ENCODE peak calls at places on chromosomes 4 and X, in seven cellular contexts. One of them, this sample, is unnamed.

GRCh38 chrX:30910124-30910860 is 21.2 kb upstream of the TAB3 start:
- DNase-seq in GM23338: no peak
- DNase-seq in tibial nerve: no peak
- DNase-seq in heart left ventricle: no peak
- DNase-seq in Calu3: no peak
- DNase-seq in activated CD8-positive, alpha-beta T cell treated with anti-CD3 and anti-CD28 coated beads for 36 hours: peak
- DNase-seq in fibroblast of lung: peak
- DNase-seq in this sample: no peak

GRCh38 chrX:64152857-64153256 is 52.7 kb downstream of the AMER1 start:
- DNase-seq in tibial nerve: no peak
- DNase-seq in fibroblast of lung: no peak
- DNase-seq in GM23338: peak
- DNase-seq in heart left ventricle: no peak
- DNase-seq in Calu3: no peak
- DNase-seq in activated CD8-positive, alpha-beta T cell treated with anti-CD3 and anti-CD28 coated beads for 36 hours: no peak
- DNase-seq in this sample: no peak

GRCh38 chrX:11437642-11438379 is 144.6 kb downstream of the AMELX start:
- DNase-seq in Calu3: peak
- DNase-seq in tibial nerve: no peak
- DNase-seq in heart left ventricle: peak
- DNase-seq in activated CD8-positive, alpha-beta T cell treated with anti-CD3 and anti-CD28 coated beads for 36 hours: no peak
- DNase-seq in GM23338: no peak
- DNase-seq in fibroblast of lung: peak
- DNase-seq in this sample: no peak

GRCh38 chrX:24285082-24285481 is 28.8 kb downstream of the SUPT20HL2 start:
- DNase-seq in heart left ventricle: no peak
- DNase-seq in tibial nerve: no peak
- DNase-seq in activated CD8-positive, alpha-beta T cell treated with anti-CD3 and anti-CD28 coated beads for 36 hours: no peak
- DNase-seq in fibroblast of lung: no peak
- DNase-seq in Calu3: no peak
- DNase-seq in GM23338: no peak
- DNase-seq in this sample: no peak

GRCh38 chr4:128242601-128243000 is 45.0 kb downstream of the PGRMC2 start:
- DNase-seq in activated CD8-positive, alpha-beta T cell treated with anti-CD3 and anti-CD28 coated beads for 36 hours: no peak
- DNase-seq in tibial nerve: no peak
- DNase-seq in GM23338: no peak
- DNase-seq in heart left ventricle: no peak
- DNase-seq in fibroblast of lung: no peak
- DNase-seq in Calu3: no peak
- DNase-seq in this sample: no peak

GRCh38 chr4:152100378-152101201 is 339.8 kb upstream of the GATB start:
- DNase-seq in tibial nerve: no peak
- DNase-seq in GM23338: no peak
- DNase-seq in activated CD8-positive, alpha-beta T cell treated with anti-CD3 and anti-CD28 coated beads for 36 hours: peak
- DNase-seq in Calu3: no peak
- DNase-seq in fibroblast of lung: no peak
- DNase-seq in heart left ventricle: no peak
- DNase-seq in this sample: no peak

GRCh38 chr4:31557444-31557843 is 837.3 kb downstream of the PCDH7 start:
- DNase-seq in heart left ventricle: no peak
- DNase-seq in fibroblast of lung: peak
- DNase-seq in activated CD8-positive, alpha-beta T cell treated with anti-CD3 and anti-CD28 coated beads for 36 hours: no peak
- DNase-seq in Calu3: no peak
- DNase-seq in GM23338: no peak
- DNase-seq in tibial nerve: no peak
- DNase-seq in this sample: no peak

GRCh38 chr4:151276787-151277557 is at the start of gene PRSS48:
- DNase-seq in Calu3: peak
- DNase-seq in GM23338: peak
- DNase-seq in heart left ventricle: peak
- DNase-seq in activated CD8-positive, alpha-beta T cell treated with anti-CD3 and anti-CD28 coated beads for 36 hours: peak
- DNase-seq in fibroblast of lung: peak
- DNase-seq in tibial nerve: peak
- DNase-seq in this sample: peak

GRCh38 chrX:15723887-15724517 is 14.1 kb upstream of the CA5B start:
- DNase-seq in GM23338: no peak
- DNase-seq in heart left ventricle: no peak
- DNase-seq in activated CD8-positive, alpha-beta T cell treated with anti-CD3 and anti-CD28 coated beads for 36 hours: no peak
- DNase-seq in fibroblast of lung: no peak
- DNase-seq in tibial nerve: no peak
- DNase-seq in Calu3: no peak
- DNase-seq in this sample: no peak

GRCh38 chr4:188254211-188254610 is 115.0 kb downstream of the TRIML1 start:
- DNase-seq in tibial nerve: no peak
- DNase-seq in activated CD8-positive, alpha-beta T cell treated with anti-CD3 and anti-CD28 coated beads for 36 hours: no peak
- DNase-seq in Calu3: no peak
- DNase-seq in GM23338: no peak
- DNase-seq in fibroblast of lung: no peak
- DNase-seq in heart left ventricle: no peak
- DNase-seq in this sample: no peak

GRCh38 chrX:123731258-123731986 is 1.4 kb downstream of the THOC2 start:
- DNase-seq in activated CD8-positive, alpha-beta T cell treated with anti-CD3 and anti-CD28 coated beads for 36 hours: peak
- DNase-seq in fibroblast of lung: peak
- DNase-seq in Calu3: no peak
- DNase-seq in GM23338: peak
- DNase-seq in tibial nerve: no peak
- DNase-seq in heart left ventricle: no peak
- DNase-seq in this sample: no peak

GRCh38 chrX:93874554-93874953 is 200.5 kb downstream of the FAM133A start:
- DNase-seq in heart left ventricle: no peak
- DNase-seq in fibroblast of lung: no peak
- DNase-seq in GM23338: peak
- DNase-seq in tibial nerve: peak
- DNase-seq in activated CD8-positive, alpha-beta T cell treated with anti-CD3 and anti-CD28 coated beads for 36 hours: no peak
- DNase-seq in Calu3: peak
- DNase-seq in this sample: no peak

GRCh38 chr4:105536601-105537000 is 15.8 kb upstream of the ARHGEF38 start:
- DNase-seq in tibial nerve: no peak
- DNase-seq in activated CD8-positive, alpha-beta T cell treated with anti-CD3 and anti-CD28 coated beads for 36 hours: no peak
- DNase-seq in heart left ventricle: no peak
- DNase-seq in GM23338: no peak
- DNase-seq in Calu3: no peak
- DNase-seq in fibroblast of lung: no peak
- DNase-seq in this sample: no peak

GRCh38 chr4:1727117-1728031 is 6.1 kb downstream of the TACC3 start:
- DNase-seq in Calu3: peak
- DNase-seq in heart left ventricle: peak
- DNase-seq in tibial nerve: peak
- DNase-seq in fibroblast of lung: peak
- DNase-seq in activated CD8-positive, alpha-beta T cell treated with anti-CD3 and anti-CD28 coated beads for 36 hours: no peak
- DNase-seq in GM23338: no peak
- DNase-seq in this sample: no peak

GRCh38 chrX:134908235-134908834 is 82.5 kb upstream of the SMIM10 start:
- DNase-seq in Calu3: no peak
- DNase-seq in GM23338: no peak
- DNase-seq in tibial nerve: no peak
- DNase-seq in fibroblast of lung: peak
- DNase-seq in heart left ventricle: no peak
- DNase-seq in activated CD8-positive, alpha-beta T cell treated with anti-CD3 and anti-CD28 coated beads for 36 hours: peak
- DNase-seq in this sample: peak

GRCh38 chrX:40746536-40746935 is 11.2 kb upstream of the MED14 start:
- DNase-seq in GM23338: no peak
- DNase-seq in tibial nerve: no peak
- DNase-seq in heart left ventricle: no peak
- DNase-seq in activated CD8-positive, alpha-beta T cell treated with anti-CD3 and anti-CD28 coated beads for 36 hours: no peak
- DNase-seq in fibroblast of lung: no peak
- DNase-seq in Calu3: no peak
- DNase-seq in this sample: no peak

GRCh38 chrX:71938371-71938770 is 27.7 kb downstream of the NHSL2 start:
- DNase-seq in GM23338: no peak
- DNase-seq in heart left ventricle: no peak
- DNase-seq in Calu3: no peak
- DNase-seq in fibroblast of lung: no peak
- DNase-seq in activated CD8-positive, alpha-beta T cell treated with anti-CD3 and anti-CD28 coated beads for 36 hours: no peak
- DNase-seq in tibial nerve: no peak
- DNase-seq in this sample: no peak

GRCh38 chr4:138576684-138577083 is 334.5 kb upstream of the SLC7A11 start:
- DNase-seq in GM23338: peak
- DNase-seq in activated CD8-positive, alpha-beta T cell treated with anti-CD3 and anti-CD28 coated beads for 36 hours: no peak
- DNase-seq in tibial nerve: no peak
- DNase-seq in Calu3: peak
- DNase-seq in fibroblast of lung: peak
- DNase-seq in heart left ventricle: no peak
- DNase-seq in this sample: no peak

GRCh38 chr4:62053974-62054373 is 853.8 kb downstream of the ADGRL3 start:
- DNase-seq in Calu3: no peak
- DNase-seq in fibroblast of lung: no peak
- DNase-seq in GM23338: no peak
- DNase-seq in activated CD8-positive, alpha-beta T cell treated with anti-CD3 and anti-CD28 coated beads for 36 hours: no peak
- DNase-seq in heart left ventricle: no peak
- DNase-seq in tibial nerve: no peak
- DNase-seq in this sample: no peak

GRCh38 chrX:53883196-53883595 is 161.1 kb downstream of the PHF8 start:
- DNase-seq in tibial nerve: no peak
- DNase-seq in heart left ventricle: no peak
- DNase-seq in fibroblast of lung: no peak
- DNase-seq in GM23338: no peak
- DNase-seq in Calu3: no peak
- DNase-seq in activated CD8-positive, alpha-beta T cell treated with anti-CD3 and anti-CD28 coated beads for 36 hours: no peak
- DNase-seq in this sample: no peak

GRCh38 chr4:16897991-16898827 is at the start of gene LDB2:
- DNase-seq in activated CD8-positive, alpha-beta T cell treated with anti-CD3 and anti-CD28 coated beads for 36 hours: no peak
- DNase-seq in GM23338: peak
- DNase-seq in fibroblast of lung: peak
- DNase-seq in tibial nerve: peak
- DNase-seq in heart left ventricle: peak
- DNase-seq in Calu3: no peak
- DNase-seq in this sample: no peak

GRCh38 chrX:16429391-16429790 is 220.6 kb upstream of the S100G start:
- DNase-seq in fibroblast of lung: peak
- DNase-seq in tibial nerve: no peak
- DNase-seq in Calu3: no peak
- DNase-seq in activated CD8-positive, alpha-beta T cell treated with anti-CD3 and anti-CD28 coated beads for 36 hours: no peak
- DNase-seq in heart left ventricle: no peak
- DNase-seq in GM23338: no peak
- DNase-seq in this sample: no peak

GRCh38 chrX:10619311-10620015 is 922 bp downstream of the MID1 start:
- DNase-seq in activated CD8-positive, alpha-beta T cell treated with anti-CD3 and anti-CD28 coated beads for 36 hours: no peak
- DNase-seq in tibial nerve: no peak
- DNase-seq in GM23338: no peak
- DNase-seq in fibroblast of lung: no peak
- DNase-seq in Calu3: no peak
- DNase-seq in heart left ventricle: no peak
- DNase-seq in this sample: peak

GRCh38 chrX:84469226-84469625 is 33.0 kb downstream of the HDX start:
- DNase-seq in fibroblast of lung: peak
- DNase-seq in tibial nerve: no peak
- DNase-seq in heart left ventricle: no peak
- DNase-seq in Calu3: no peak
- DNase-seq in GM23338: no peak
- DNase-seq in activated CD8-positive, alpha-beta T cell treated with anti-CD3 and anti-CD28 coated beads for 36 hours: no peak
- DNase-seq in this sample: no peak

GRCh38 chrX:74422576-74423288 is 1.4 kb downstream of the SLC16A2 start:
- DNase-seq in activated CD8-positive, alpha-beta T cell treated with anti-CD3 and anti-CD28 coated beads for 36 hours: peak
- DNase-seq in fibroblast of lung: peak
- DNase-seq in heart left ventricle: peak
- DNase-seq in Calu3: peak
- DNase-seq in tibial nerve: no peak
- DNase-seq in GM23338: peak
- DNase-seq in this sample: peak

GRCh38 chr4:74111576-74111975 is 12.6 kb upstream of the CXCL2 start:
- DNase-seq in tibial nerve: no peak
- DNase-seq in heart left ventricle: no peak
- DNase-seq in fibroblast of lung: no peak
- DNase-seq in GM23338: no peak
- DNase-seq in Calu3: no peak
- DNase-seq in activated CD8-positive, alpha-beta T cell treated with anti-CD3 and anti-CD28 coated beads for 36 hours: no peak
- DNase-seq in this sample: no peak

GRCh38 chr4:136768925-136769275 is 763.4 kb downstream of the PCDH18 start:
- DNase-seq in activated CD8-positive, alpha-beta T cell treated with anti-CD3 and anti-CD28 coated beads for 36 hours: no peak
- DNase-seq in fibroblast of lung: no peak
- DNase-seq in heart left ventricle: no peak
- DNase-seq in Calu3: no peak
- DNase-seq in GM23338: no peak
- DNase-seq in tibial nerve: no peak
- DNase-seq in this sample: no peak

GRCh38 chr4:111362891-111363290 is 740.0 kb upstream of the PITX2 start:
- DNase-seq in fibroblast of lung: peak
- DNase-seq in Calu3: no peak
- DNase-seq in tibial nerve: peak
- DNase-seq in activated CD8-positive, alpha-beta T cell treated with anti-CD3 and anti-CD28 coated beads for 36 hours: no peak
- DNase-seq in GM23338: no peak
- DNase-seq in heart left ventricle: peak
- DNase-seq in this sample: no peak

GRCh38 chrX:7242613-7243012 is 94.7 kb upstream of the PUDP start:
- DNase-seq in GM23338: no peak
- DNase-seq in Calu3: no peak
- DNase-seq in fibroblast of lung: no peak
- DNase-seq in heart left ventricle: no peak
- DNase-seq in tibial nerve: no peak
- DNase-seq in activated CD8-positive, alpha-beta T cell treated with anti-CD3 and anti-CD28 coated beads for 36 hours: no peak
- DNase-seq in this sample: peak

DNA sequence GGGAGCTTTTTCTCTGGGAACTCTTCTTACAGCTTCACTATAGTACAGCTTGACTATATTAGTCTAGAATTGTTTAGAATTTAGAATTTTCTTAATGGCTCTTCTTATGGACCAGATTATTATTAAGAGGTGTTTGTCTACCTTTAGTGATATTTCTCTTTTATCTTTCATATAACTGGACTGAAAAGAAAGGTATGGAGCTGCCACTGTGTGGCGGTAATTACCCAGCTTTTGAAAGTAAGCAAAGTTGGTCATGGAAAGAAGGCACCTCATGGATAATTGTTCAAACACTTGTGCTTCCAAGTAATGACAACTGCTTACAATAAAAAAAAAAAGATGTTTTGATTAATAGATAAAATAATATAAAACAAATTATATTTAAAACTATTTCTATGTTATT is 1112.5 kb downstream of the TECRL start:
- DNase-seq in tibial nerve: no peak
- DNase-seq in heart left ventricle: no peak
- DNase-seq in GM23338: peak
- DNase-seq in fibroblast of lung: no peak
- DNase-seq in Calu3: no peak
- DNase-seq in activated CD8-positive, alpha-beta T cell treated with anti-CD3 and anti-CD28 coated beads for 36 hours: no peak
- DNase-seq in this sample: no peak
- TF ChIP-seq CTCF in tibial nerve: no peak
- TF ChIP-seq CTCF in heart left ventricle: no peak
- TF ChIP-seq CTCF in GM23338: peak
- TF ChIP-seq CTCF in fibroblast of lung: no peak
- TF ChIP-seq CTCF in Calu3: no peak
- TF ChIP-seq CTCF in activated CD8-positive, alpha-beta T cell treated with anti-CD3 and anti-CD28 coated beads for 36 hours: no peak
- TF ChIP-seq CTCF in this sample: no peak

GRCh38 chr4:76894537-76894936 is 3.4 kb downstream of the SOWAHB start:
- DNase-seq in heart left ventricle: no peak
- DNase-seq in Calu3: no peak
- DNase-seq in activated CD8-positive, alpha-beta T cell treated with anti-CD3 and anti-CD28 coated beads for 36 hours: no peak
- DNase-seq in GM23338: no peak
- DNase-seq in fibroblast of lung: no peak
- DNase-seq in tibial nerve: no peak
- DNase-seq in this sample: peak
- TF ChIP-seq CTCF in heart left ventricle: no peak
- TF ChIP-seq CTCF in Calu3: no peak
- TF ChIP-seq CTCF in activated CD8-positive, alpha-beta T cell treated with anti-CD3 and anti-CD28 coated beads for 36 hours: no peak
- TF ChIP-seq CTCF in GM23338: no peak
- TF ChIP-seq CTCF in fibroblast of lung: no peak
- TF ChIP-seq CTCF in tibial nerve: no peak
- TF ChIP-seq CTCF in this sample: no peak

GRCh38 chrX:110987292-110987691 is 108.7 kb upstream of the PAK3 start:
- DNase-seq in GM23338: peak
- DNase-seq in fibroblast of lung: no peak
- DNase-seq in activated CD8-positive, alpha-beta T cell treated with anti-CD3 and anti-CD28 coated beads for 36 hours: no peak
- DNase-seq in heart left ventricle: no peak
- DNase-seq in tibial nerve: no peak
- DNase-seq in Calu3: no peak
- DNase-seq in this sample: no peak
- TF ChIP-seq CTCF in GM23338: peak
- TF ChIP-seq CTCF in fibroblast of lung: peak
- TF ChIP-seq CTCF in activated CD8-positive, alpha-beta T cell treated with anti-CD3 and anti-CD28 coated beads for 36 hours: no peak
- TF ChIP-seq CTCF in heart left ventricle: no peak
- TF ChIP-seq CTCF in tibial nerve: no peak
- TF ChIP-seq CTCF in Calu3: no peak
- TF ChIP-seq CTCF in this sample: no peak

GRCh38 chr4:123244233-123244632 is 152.4 kb upstream of the SPRY1 start:
- DNase-seq in heart left ventricle: peak
- DNase-seq in tibial nerve: peak
- DNase-seq in activated CD8-positive, alpha-beta T cell treated with anti-CD3 and anti-CD28 coated beads for 36 hours: peak
- DNase-seq in fibroblast of lung: peak
- DNase-seq in Calu3: no peak
- DNase-seq in GM23338: no peak
- DNase-seq in this sample: no peak
- TF ChIP-seq CTCF in heart left ventricle: peak
- TF ChIP-seq CTCF in tibial nerve: no peak
- TF ChIP-seq CTCF in activated CD8-positive, alpha-beta T cell treated with anti-CD3 and anti-CD28 coated beads for 36 hours: no peak
- TF ChIP-seq CTCF in fibroblast of lung: peak
- TF ChIP-seq CTCF in Calu3: no peak
- TF ChIP-seq CTCF in GM23338: peak
- TF ChIP-seq CTCF in this sample: no peak